ENCODE peak calls at places on chromosomes 11 and 22, in seven cellular contexts. One of them, this sample, is unnamed.

GRCh38 chr22:38710352-38710751 is 4.6 kb downstream of the GTPBP1 start:
- DNase-seq in fibroblast of lung: no peak
- DNase-seq in psoas muscle: no peak
- DNase-seq in PC-3: no peak
- DNase-seq in upper lobe of right lung: no peak
- DNase-seq in cardiac muscle cell: no peak
- DNase-seq in thoracic aorta: no peak
- DNase-seq in this sample: no peak

GRCh38 chr22:41478891-41479521 is 10.1 kb downstream of the ACO2 start:
- DNase-seq in fibroblast of lung: peak
- DNase-seq in psoas muscle: peak
- DNase-seq in PC-3: no peak
- DNase-seq in upper lobe of right lung: peak
- DNase-seq in cardiac muscle cell: peak
- DNase-seq in thoracic aorta: no peak
- DNase-seq in this sample: no peak

GRCh38 chr11:9293646-9294045 is 20.7 kb downstream of the TMEM41B start:
- DNase-seq in fibroblast of lung: no peak
- DNase-seq in psoas muscle: no peak
- DNase-seq in PC-3: no peak
- DNase-seq in upper lobe of right lung: no peak
- DNase-seq in cardiac muscle cell: no peak
- DNase-seq in thoracic aorta: no peak
- DNase-seq in this sample: no peak

GRCh38 chr11:1946812-1947480 is at the start of gene MRPL23:
- DNase-seq in fibroblast of lung: no peak
- DNase-seq in psoas muscle: peak
- DNase-seq in PC-3: no peak
- DNase-seq in upper lobe of right lung: peak
- DNase-seq in cardiac muscle cell: no peak
- DNase-seq in thoracic aorta: no peak
- DNase-seq in this sample: no peak

GRCh38 chr11:10934293-10934850 is 76.5 kb upstream of the ZBED5 start:
- DNase-seq in fibroblast of lung: no peak
- DNase-seq in psoas muscle: no peak
- DNase-seq in PC-3: peak
- DNase-seq in upper lobe of right lung: no peak
- DNase-seq in cardiac muscle cell: no peak
- DNase-seq in thoracic aorta: no peak
- DNase-seq in this sample: no peak

GRCh38 chr22:25747245-25747944 is 5.4 kb downstream of the MYO18B start:
- DNase-seq in fibroblast of lung: peak
- DNase-seq in psoas muscle: peak
- DNase-seq in PC-3: no peak
- DNase-seq in upper lobe of right lung: no peak
- DNase-seq in cardiac muscle cell: peak
- DNase-seq in thoracic aorta: peak
- DNase-seq in this sample: peak

GRCh38 chr11:129591527-129591926 is 215.9 kb downstream of the BARX2 start:
- DNase-seq in fibroblast of lung: no peak
- DNase-seq in psoas muscle: no peak
- DNase-seq in PC-3: no peak
- DNase-seq in upper lobe of right lung: no peak
- DNase-seq in cardiac muscle cell: no peak
- DNase-seq in thoracic aorta: no peak
- DNase-seq in this sample: no peak

GRCh38 chr22:26894766-26895485 is 237.5 kb downstream of the MIAT start:
- DNase-seq in fibroblast of lung: peak
- DNase-seq in psoas muscle: no peak
- DNase-seq in PC-3: peak
- DNase-seq in upper lobe of right lung: no peak
- DNase-seq in cardiac muscle cell: peak
- DNase-seq in thoracic aorta: no peak
- DNase-seq in this sample: peak

GRCh38 chr11:78535920-78536319 is 38.7 kb downstream of the NARS2 start:
- DNase-seq in fibroblast of lung: peak
- DNase-seq in psoas muscle: no peak
- DNase-seq in PC-3: no peak
- DNase-seq in upper lobe of right lung: no peak
- DNase-seq in cardiac muscle cell: peak
- DNase-seq in thoracic aorta: no peak
- DNase-seq in this sample: no peak

GRCh38 chr11:79492008-79492407 is 51.2 kb upstream of the TENM4 start:
- DNase-seq in fibroblast of lung: no peak
- DNase-seq in psoas muscle: no peak
- DNase-seq in PC-3: no peak
- DNase-seq in upper lobe of right lung: no peak
- DNase-seq in cardiac muscle cell: no peak
- DNase-seq in thoracic aorta: no peak
- DNase-seq in this sample: no peak

GRCh38 chr11:4140067-4140636 is 45.6 kb downstream of the RRM1 start:
- DNase-seq in fibroblast of lung: no peak
- DNase-seq in psoas muscle: no peak
- DNase-seq in PC-3: no peak
- DNase-seq in upper lobe of right lung: no peak
- DNase-seq in cardiac muscle cell: no peak
- DNase-seq in thoracic aorta: no peak
- DNase-seq in this sample: no peak

DNA sequence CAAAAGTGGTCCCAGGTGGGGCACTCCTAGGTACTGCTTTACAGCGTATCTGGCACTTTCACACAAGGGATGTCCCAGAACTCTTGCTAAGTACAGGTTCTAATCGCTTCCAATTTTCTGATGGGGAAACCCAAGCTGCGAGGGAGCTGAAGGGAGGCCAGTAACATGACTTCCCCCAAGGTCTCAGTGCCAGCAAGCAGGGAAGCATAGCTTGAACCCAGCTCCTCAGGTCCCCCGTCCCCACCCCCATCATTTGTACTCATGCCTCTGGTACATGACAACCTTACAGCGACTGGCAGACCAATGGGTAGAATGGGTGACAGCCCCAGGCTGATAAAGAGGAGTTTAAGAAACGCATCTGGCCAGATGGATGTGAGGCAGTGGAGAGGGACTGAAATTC is 716 bp upstream of the ABCC8 start:
- DNase-seq in fibroblast of lung: no peak
- DNase-seq in psoas muscle: no peak
- DNase-seq in PC-3: no peak
- DNase-seq in upper lobe of right lung: no peak
- DNase-seq in cardiac muscle cell: no peak
- DNase-seq in thoracic aorta: no peak
- DNase-seq in this sample: no peak
- H3K4me3 ChIP-seq in fibroblast of lung: no peak
- H3K4me3 ChIP-seq in psoas muscle: no peak
- H3K4me3 ChIP-seq in PC-3: no peak
- H3K4me3 ChIP-seq in upper lobe of right lung: no peak
- H3K4me3 ChIP-seq in cardiac muscle cell: no peak
- H3K4me3 ChIP-seq in thoracic aorta: no peak
- H3K4me3 ChIP-seq in this sample: no peak

GRCh38 chr11:82533628-82534353 is 199.9 kb downstream of the FAM181B start:
- DNase-seq in fibroblast of lung: no peak
- DNase-seq in psoas muscle: no peak
- DNase-seq in PC-3: peak
- DNase-seq in upper lobe of right lung: no peak
- DNase-seq in cardiac muscle cell: no peak
- DNase-seq in thoracic aorta: no peak
- DNase-seq in this sample: no peak
- TF ChIP-seq CTCF in fibroblast of lung: no peak
- TF ChIP-seq CTCF in psoas muscle: no peak
- TF ChIP-seq CTCF in PC-3: no peak
- TF ChIP-seq CTCF in upper lobe of right lung: peak
- TF ChIP-seq CTCF in cardiac muscle cell: no peak
- TF ChIP-seq CTCF in thoracic aorta: no peak
- TF ChIP-seq CTCF in this sample: no peak

GRCh38 chr11:94457118-94458029 is 36.3 kb downstream of the MRE11 start:
- DNase-seq in fibroblast of lung: peak
- DNase-seq in psoas muscle: no peak
- DNase-seq in PC-3: no peak
- DNase-seq in upper lobe of right lung: no peak
- DNase-seq in cardiac muscle cell: no peak
- DNase-seq in thoracic aorta: no peak
- DNase-seq in this sample: no peak
- H3K27ac ChIP-seq in fibroblast of lung: no peak
- H3K27ac ChIP-seq in psoas muscle: no peak
- H3K27ac ChIP-seq in PC-3: no peak
- H3K27ac ChIP-seq in upper lobe of right lung: no peak
- H3K27ac ChIP-seq in cardiac muscle cell: no peak
- H3K27ac ChIP-seq in thoracic aorta: no peak
- H3K27ac ChIP-seq in this sample: no peak

DNA sequence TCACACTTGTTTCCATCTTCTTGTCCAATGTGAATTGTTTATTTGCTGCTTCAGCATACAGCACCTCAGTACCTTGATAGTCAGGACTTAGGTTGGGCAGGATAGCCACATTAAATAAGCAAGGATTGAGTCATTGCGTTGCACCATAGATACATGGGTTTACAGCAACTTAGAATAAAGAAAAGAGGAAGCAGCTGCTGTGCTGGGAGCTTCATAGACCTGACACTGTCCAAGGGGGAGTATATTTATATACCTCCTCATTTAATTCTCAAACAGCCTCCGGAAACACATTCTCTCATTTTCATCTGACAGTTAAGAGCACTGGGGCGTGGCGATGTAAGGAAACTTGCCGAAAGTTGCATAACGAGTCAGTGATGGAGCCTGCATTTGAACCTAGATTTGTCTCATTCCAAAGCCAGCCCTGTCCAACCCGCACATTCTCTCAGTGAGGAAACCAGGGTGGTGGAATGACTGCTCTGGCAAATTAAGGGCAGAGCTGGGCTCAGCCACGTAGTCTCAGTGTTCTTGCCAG is 42.2 kb downstream of the UBASH3B start:
- DNase-seq in fibroblast of lung: peak
- DNase-seq in psoas muscle: no peak
- DNase-seq in PC-3: peak
- DNase-seq in upper lobe of right lung: no peak
- DNase-seq in cardiac muscle cell: peak
- DNase-seq in thoracic aorta: no peak
- DNase-seq in this sample: no peak
- H3K4me3 ChIP-seq in fibroblast of lung: no peak
- H3K4me3 ChIP-seq in psoas muscle: no peak
- H3K4me3 ChIP-seq in PC-3: no peak
- H3K4me3 ChIP-seq in upper lobe of right lung: no peak
- H3K4me3 ChIP-seq in cardiac muscle cell: no peak
- H3K4me3 ChIP-seq in thoracic aorta: no peak
- H3K4me3 ChIP-seq in this sample: no peak

GRCh38 chr22:43829448-43829821 is 17.3 kb upstream of the EFCAB6 start:
- DNase-seq in fibroblast of lung: peak
- DNase-seq in psoas muscle: no peak
- DNase-seq in PC-3: no peak
- DNase-seq in upper lobe of right lung: peak
- DNase-seq in cardiac muscle cell: no peak
- DNase-seq in thoracic aorta: no peak
- DNase-seq in this sample: no peak

GRCh38 chr22:43829904-43830851 is 18.1 kb upstream of the EFCAB6 start:
- DNase-seq in fibroblast of lung: peak
- DNase-seq in psoas muscle: peak
- DNase-seq in PC-3: no peak
- DNase-seq in upper lobe of right lung: peak
- DNase-seq in cardiac muscle cell: peak
- DNase-seq in thoracic aorta: no peak
- DNase-seq in this sample: peak

GRCh38 chr22:43827926-43828710 is 16.0 kb upstream of the EFCAB6 start:
- DNase-seq in fibroblast of lung: no peak
- DNase-seq in psoas muscle: no peak
- DNase-seq in PC-3: no peak
- DNase-seq in upper lobe of right lung: no peak
- DNase-seq in cardiac muscle cell: no peak
- DNase-seq in thoracic aorta: no peak
- DNase-seq in this sample: peak

GRCh38 chr22:43827336-43827735 is 15.2 kb upstream of the EFCAB6 start:
- DNase-seq in fibroblast of lung: no peak
- DNase-seq in psoas muscle: no peak
- DNase-seq in PC-3: no peak
- DNase-seq in upper lobe of right lung: no peak
- DNase-seq in cardiac muscle cell: no peak
- DNase-seq in thoracic aorta: no peak
- DNase-seq in this sample: peak

GRCh38 chr22:43828711-43829447 is 16.8 kb upstream of the EFCAB6 start:
- DNase-seq in fibroblast of lung: peak
- DNase-seq in psoas muscle: peak
- DNase-seq in PC-3: no peak
- DNase-seq in upper lobe of right lung: peak
- DNase-seq in cardiac muscle cell: peak
- DNase-seq in thoracic aorta: no peak
- DNase-seq in this sample: peak
- TF ChIP-seq CTCF in fibroblast of lung: peak
- TF ChIP-seq CTCF in psoas muscle: peak
- TF ChIP-seq CTCF in PC-3: no peak
- TF ChIP-seq CTCF in upper lobe of right lung: no peak
- TF ChIP-seq CTCF in cardiac muscle cell: peak
- TF ChIP-seq CTCF in thoracic aorta: no peak
- TF ChIP-seq CTCF in this sample: peak

GRCh38 chr11:66317322-66317765 is 500 bp upstream of the CD248 start:
- DNase-seq in fibroblast of lung: peak
- DNase-seq in psoas muscle: peak
- DNase-seq in PC-3: no peak
- DNase-seq in upper lobe of right lung: peak
- DNase-seq in cardiac muscle cell: peak
- DNase-seq in thoracic aorta: no peak
- DNase-seq in this sample: no peak
- H3K27ac ChIP-seq in fibroblast of lung: peak
- H3K27ac ChIP-seq in psoas muscle: peak
- H3K27ac ChIP-seq in PC-3: no peak
- H3K27ac ChIP-seq in upper lobe of right lung: peak
- H3K27ac ChIP-seq in cardiac muscle cell: peak
- H3K27ac ChIP-seq in thoracic aorta: peak
- H3K27ac ChIP-seq in this sample: peak

DNA sequence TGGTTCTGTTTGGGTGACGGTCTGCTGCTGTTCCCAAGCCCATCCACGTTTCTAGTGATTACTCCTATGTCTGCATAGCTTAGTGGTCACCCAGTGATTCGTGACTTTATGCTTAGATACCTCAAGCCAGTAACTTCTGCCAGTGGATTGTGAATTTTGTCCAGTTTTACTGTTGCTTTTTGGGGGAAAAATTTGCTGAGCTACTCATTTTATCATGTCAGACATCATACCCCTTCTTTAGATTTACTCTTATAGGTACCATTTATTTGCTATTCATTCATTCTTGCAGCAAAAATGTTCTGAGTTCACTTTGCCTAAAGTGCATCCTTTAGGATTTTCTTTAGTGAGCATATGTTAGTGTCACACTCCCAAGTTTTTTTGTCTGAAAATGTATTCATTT is 59.9 kb downstream of the UVRAG start:
- DNase-seq in fibroblast of lung: no peak
- DNase-seq in psoas muscle: no peak
- DNase-seq in PC-3: no peak
- DNase-seq in upper lobe of right lung: no peak
- DNase-seq in cardiac muscle cell: no peak
- DNase-seq in thoracic aorta: no peak
- DNase-seq in this sample: no peak
- H3K4me3 ChIP-seq in fibroblast of lung: no peak
- H3K4me3 ChIP-seq in psoas muscle: no peak
- H3K4me3 ChIP-seq in PC-3: no peak
- H3K4me3 ChIP-seq in upper lobe of right lung: no peak
- H3K4me3 ChIP-seq in cardiac muscle cell: no peak
- H3K4me3 ChIP-seq in thoracic aorta: no peak
- H3K4me3 ChIP-seq in this sample: no peak

GRCh38 chr11:24496371-24496727 is 504 bp upstream of the LUZP2 start:
- DNase-seq in fibroblast of lung: peak
- DNase-seq in psoas muscle: no peak
- DNase-seq in PC-3: no peak
- DNase-seq in upper lobe of right lung: no peak
- DNase-seq in cardiac muscle cell: peak
- DNase-seq in thoracic aorta: no peak
- DNase-seq in this sample: no peak

GRCh38 chr11:24502425-24502824 is 5.6 kb downstream of the LUZP2 start:
- DNase-seq in fibroblast of lung: no peak
- DNase-seq in psoas muscle: no peak
- DNase-seq in PC-3: no peak
- DNase-seq in upper lobe of right lung: peak
- DNase-seq in cardiac muscle cell: no peak
- DNase-seq in thoracic aorta: no peak
- DNase-seq in this sample: no peak

GRCh38 chr11:24496728-24497396 is at the start of gene LUZP2:
- DNase-seq in fibroblast of lung: peak
- DNase-seq in psoas muscle: peak
- DNase-seq in PC-3: peak
- DNase-seq in upper lobe of right lung: peak
- DNase-seq in cardiac muscle cell: peak
- DNase-seq in thoracic aorta: no peak
- DNase-seq in this sample: no peak
- TF ChIP-seq CTCF in fibroblast of lung: no peak
- TF ChIP-seq CTCF in psoas muscle: no peak
- TF ChIP-seq CTCF in PC-3: no peak
- TF ChIP-seq CTCF in upper lobe of right lung: no peak
- TF ChIP-seq CTCF in cardiac muscle cell: no peak
- TF ChIP-seq CTCF in thoracic aorta: no peak
- TF ChIP-seq CTCF in this sample: no peak

This sample was measured in coronary artery.